ENCODE peak calls at places on chromosomes 6 and 20, in nine cellular contexts. Z, U, S, O, A, L, Q, P and G are unnamed samples.

GRCh38 chr20:10079964-10080363 is 45.2 kb downstream of the ANKEF1 start:
- DNase-seq in A (no peak), U (peak), Z (no peak), Q (peak), S (no peak), P (no peak), O (peak), L (no peak), G (no peak)

GRCh38 chr6:1686117-1687098 is 76.7 kb downstream of the FOXC1 start:
- DNase-seq in Z (no peak), U (peak), O (peak), S (no peak), L (peak), Q (peak), P (peak), A (peak), G (no peak)

GRCh38 chr6:79947191-79948173 is at the start of gene ELOVL4:
- DNase-seq in P (peak), A (peak), U (peak), Z (peak), Q (peak), O (peak), S (peak), L (peak), G (peak)

GRCh38 chr20:14210146-14210545 is 127.3 kb downstream of the FLRT3 start:
- DNase-seq in Q (no peak), S (no peak), P (no peak), L (no peak), Z (no peak), O (no peak), U (no peak), A (no peak), G (no peak)

GRCh38 chr6:130794686-130795085 is 32.5 kb upstream of the SMLR1 start:
- DNase-seq in A (no peak), L (no peak), O (no peak), P (no peak), U (no peak), Q (no peak), S (no peak), Z (no peak), G (no peak)

GRCh38 chr6:106133040-106133439 is 46.9 kb downstream of the PRDM1 start:
- DNase-seq in L (no peak), S (no peak), A (no peak), O (no peak), U (no peak), Q (no peak), P (no peak), Z (no peak), G (no peak)

GRCh38 chr6:87945181-87945580 is 102.5 kb upstream of the SPACA1 start:
- DNase-seq in Z (no peak), L (peak), A (no peak), P (no peak), U (no peak), S (no peak), O (no peak), Q (no peak), G (no peak)

GRCh38 chr20:58822748-58823730 is 27.7 kb downstream of the GNAS-AS1 start:
- DNase-seq in Z (no peak), U (no peak), S (no peak), O (no peak), Q (no peak), P (no peak), L (peak), A (no peak), G (no peak)

GRCh38 chr20:11901127-11901526 is 16.6 kb upstream of the BTBD3 start:
- DNase-seq in Q (peak), S (no peak), U (peak), A (peak), L (no peak), O (peak), P (peak), Z (no peak), G (no peak)

GRCh38 chr6:146543211-146543939 is at the start of gene RAB32:
- DNase-seq in A (peak), O (peak), U (peak), Z (peak), S (peak), P (peak), Q (peak), L (peak), G (no peak)

GRCh38 chr6:29749668-29750067 is 26.4 kb downstream of the HLA-F start:
- DNase-seq in Q (no peak), S (no peak), Z (no peak), U (no peak), P (no peak), A (no peak), L (no peak), O (no peak), G (no peak)

GRCh38 chr6:160782228-160782627 is 80.2 kb downstream of the PLG start:
- DNase-seq in A (no peak), Q (no peak), P (no peak), O (no peak), Z (no peak), L (no peak), S (no peak), U (no peak), G (no peak)